ENCODE peak calls at places on chromosomes 13 and 19, in eight cellular contexts. One of them, this sample, is unnamed.

GRCh38 chr19:14031719-14032480 is at the start of gene IL27RA:
- DNase-seq in EH: peak
- DNase-seq in occipital lobe: peak
- DNase-seq in mesothelial cell of epicardium: peak
- DNase-seq in choroid plexus epithelial cell: peak
- DNase-seq in Calu3: peak
- DNase-seq in stimulated activated CD4-positive, alpha-beta T cell treated with anti-CD3 and anti-CD28 coated beads, Interleukin-2, amount 100 ng/mL, for 24 hours: peak
- DNase-seq in activated T-helper 1 cell treated with Interleukin-2 at 50 U/mL for 16 hours: peak
- DNase-seq in this sample: no peak

GRCh38 chr19:50205681-50206138 is 2.3 kb downstream of the MYH14 start:
- DNase-seq in EH: no peak
- DNase-seq in occipital lobe: no peak
- DNase-seq in mesothelial cell of epicardium: no peak
- DNase-seq in choroid plexus epithelial cell: no peak
- DNase-seq in Calu3: peak
- DNase-seq in stimulated activated CD4-positive, alpha-beta T cell treated with anti-CD3 and anti-CD28 coated beads, Interleukin-2, amount 100 ng/mL, for 24 hours: no peak
- DNase-seq in activated T-helper 1 cell treated with Interleukin-2 at 50 U/mL for 16 hours: no peak
- DNase-seq in this sample: peak

GRCh38 chr13:110364081-110364480 is 57.0 kb downstream of the COL4A2 start:
- DNase-seq in EH: no peak
- DNase-seq in occipital lobe: no peak
- DNase-seq in mesothelial cell of epicardium: no peak
- DNase-seq in choroid plexus epithelial cell: no peak
- DNase-seq in Calu3: no peak
- DNase-seq in stimulated activated CD4-positive, alpha-beta T cell treated with anti-CD3 and anti-CD28 coated beads, Interleukin-2, amount 100 ng/mL, for 24 hours: no peak
- DNase-seq in activated T-helper 1 cell treated with Interleukin-2 at 50 U/mL for 16 hours: no peak
- DNase-seq in this sample: no peak

GRCh38 chr13:111328803-111329410 is 8.5 kb downstream of the TEX29 start:
- DNase-seq in EH: no peak
- DNase-seq in occipital lobe: no peak
- DNase-seq in mesothelial cell of epicardium: no peak
- DNase-seq in choroid plexus epithelial cell: no peak
- DNase-seq in Calu3: no peak
- DNase-seq in stimulated activated CD4-positive, alpha-beta T cell treated with anti-CD3 and anti-CD28 coated beads, Interleukin-2, amount 100 ng/mL, for 24 hours: no peak
- DNase-seq in activated T-helper 1 cell treated with Interleukin-2 at 50 U/mL for 16 hours: no peak
- DNase-seq in this sample: no peak

GRCh38 chr13:39788097-39788496 is 132.6 kb downstream of the COG6 start:
- DNase-seq in EH: no peak
- DNase-seq in occipital lobe: no peak
- DNase-seq in mesothelial cell of epicardium: no peak
- DNase-seq in choroid plexus epithelial cell: no peak
- DNase-seq in Calu3: no peak
- DNase-seq in stimulated activated CD4-positive, alpha-beta T cell treated with anti-CD3 and anti-CD28 coated beads, Interleukin-2, amount 100 ng/mL, for 24 hours: no peak
- DNase-seq in activated T-helper 1 cell treated with Interleukin-2 at 50 U/mL for 16 hours: no peak
- DNase-seq in this sample: no peak

GRCh38 chr19:6059996-6060599 is 50.2 kb downstream of the RFX2 start:
- DNase-seq in EH: no peak
- DNase-seq in occipital lobe: no peak
- DNase-seq in mesothelial cell of epicardium: no peak
- DNase-seq in choroid plexus epithelial cell: no peak
- DNase-seq in Calu3: no peak
- DNase-seq in stimulated activated CD4-positive, alpha-beta T cell treated with anti-CD3 and anti-CD28 coated beads, Interleukin-2, amount 100 ng/mL, for 24 hours: no peak
- DNase-seq in activated T-helper 1 cell treated with Interleukin-2 at 50 U/mL for 16 hours: no peak
- DNase-seq in this sample: peak

GRCh38 chr19:9917322-9917721 is 19.0 kb downstream of the OLFM2 start:
- DNase-seq in EH: peak
- DNase-seq in occipital lobe: no peak
- DNase-seq in mesothelial cell of epicardium: no peak
- DNase-seq in choroid plexus epithelial cell: peak
- DNase-seq in Calu3: peak
- DNase-seq in stimulated activated CD4-positive, alpha-beta T cell treated with anti-CD3 and anti-CD28 coated beads, Interleukin-2, amount 100 ng/mL, for 24 hours: no peak
- DNase-seq in activated T-helper 1 cell treated with Interleukin-2 at 50 U/mL for 16 hours: no peak
- DNase-seq in this sample: no peak

GRCh38 chr19:2906631-2907195 is 6.0 kb downstream of the ZNF57 start:
- DNase-seq in EH: no peak
- DNase-seq in occipital lobe: no peak
- DNase-seq in mesothelial cell of epicardium: no peak
- DNase-seq in choroid plexus epithelial cell: no peak
- DNase-seq in Calu3: no peak
- DNase-seq in stimulated activated CD4-positive, alpha-beta T cell treated with anti-CD3 and anti-CD28 coated beads, Interleukin-2, amount 100 ng/mL, for 24 hours: no peak
- DNase-seq in activated T-helper 1 cell treated with Interleukin-2 at 50 U/mL for 16 hours: no peak
- DNase-seq in this sample: no peak

GRCh38 chr19:9934132-9934950 is 2.0 kb downstream of the OLFM2 start:
- DNase-seq in EH: peak
- DNase-seq in occipital lobe: peak
- DNase-seq in mesothelial cell of epicardium: peak
- DNase-seq in choroid plexus epithelial cell: peak
- DNase-seq in Calu3: peak
- DNase-seq in stimulated activated CD4-positive, alpha-beta T cell treated with anti-CD3 and anti-CD28 coated beads, Interleukin-2, amount 100 ng/mL, for 24 hours: peak
- DNase-seq in activated T-helper 1 cell treated with Interleukin-2 at 50 U/mL for 16 hours: peak
- DNase-seq in this sample: peak

GRCh38 chr13:33256148-33256547 is 29.4 kb downstream of the STARD13 start:
- DNase-seq in EH: no peak
- DNase-seq in occipital lobe: no peak
- DNase-seq in mesothelial cell of epicardium: no peak
- DNase-seq in choroid plexus epithelial cell: no peak
- DNase-seq in Calu3: no peak
- DNase-seq in stimulated activated CD4-positive, alpha-beta T cell treated with anti-CD3 and anti-CD28 coated beads, Interleukin-2, amount 100 ng/mL, for 24 hours: no peak
- DNase-seq in activated T-helper 1 cell treated with Interleukin-2 at 50 U/mL for 16 hours: no peak
- DNase-seq in this sample: no peak

GRCh38 chr13:46160474-46161066 is 21.4 kb downstream of the LCP1 start:
- DNase-seq in EH: peak
- DNase-seq in occipital lobe: no peak
- DNase-seq in mesothelial cell of epicardium: no peak
- DNase-seq in choroid plexus epithelial cell: peak
- DNase-seq in Calu3: peak
- DNase-seq in stimulated activated CD4-positive, alpha-beta T cell treated with anti-CD3 and anti-CD28 coated beads, Interleukin-2, amount 100 ng/mL, for 24 hours: no peak
- DNase-seq in activated T-helper 1 cell treated with Interleukin-2 at 50 U/mL for 16 hours: no peak
- DNase-seq in this sample: no peak

GRCh38 chr13:47794963-47795362 is 206.1 kb downstream of the SUCLA2 start:
- DNase-seq in EH: peak
- DNase-seq in occipital lobe: no peak
- DNase-seq in mesothelial cell of epicardium: no peak
- DNase-seq in choroid plexus epithelial cell: peak
- DNase-seq in Calu3: no peak
- DNase-seq in stimulated activated CD4-positive, alpha-beta T cell treated with anti-CD3 and anti-CD28 coated beads, Interleukin-2, amount 100 ng/mL, for 24 hours: no peak
- DNase-seq in activated T-helper 1 cell treated with Interleukin-2 at 50 U/mL for 16 hours: no peak
- DNase-seq in this sample: no peak

GRCh38 chr19:5228932-5229777 is 111.5 kb downstream of the PTPRS start:
- DNase-seq in EH: no peak
- DNase-seq in occipital lobe: peak
- DNase-seq in mesothelial cell of epicardium: no peak
- DNase-seq in choroid plexus epithelial cell: no peak
- DNase-seq in Calu3: no peak
- DNase-seq in stimulated activated CD4-positive, alpha-beta T cell treated with anti-CD3 and anti-CD28 coated beads, Interleukin-2, amount 100 ng/mL, for 24 hours: no peak
- DNase-seq in activated T-helper 1 cell treated with Interleukin-2 at 50 U/mL for 16 hours: no peak
- DNase-seq in this sample: no peak

GRCh38 chr19:3389876-3390361 is 23.5 kb downstream of the NFIC start:
- DNase-seq in EH: peak
- DNase-seq in occipital lobe: no peak
- DNase-seq in mesothelial cell of epicardium: no peak
- DNase-seq in choroid plexus epithelial cell: peak
- DNase-seq in Calu3: no peak
- DNase-seq in stimulated activated CD4-positive, alpha-beta T cell treated with anti-CD3 and anti-CD28 coated beads, Interleukin-2, amount 100 ng/mL, for 24 hours: no peak
- DNase-seq in activated T-helper 1 cell treated with Interleukin-2 at 50 U/mL for 16 hours: no peak
- DNase-seq in this sample: no peak

GRCh38 chr19:42344336-42344893 is 19.0 kb downstream of the MEGF8 start:
- DNase-seq in EH: no peak
- DNase-seq in occipital lobe: no peak
- DNase-seq in mesothelial cell of epicardium: no peak
- DNase-seq in choroid plexus epithelial cell: no peak
- DNase-seq in Calu3: no peak
- DNase-seq in stimulated activated CD4-positive, alpha-beta T cell treated with anti-CD3 and anti-CD28 coated beads, Interleukin-2, amount 100 ng/mL, for 24 hours: no peak
- DNase-seq in activated T-helper 1 cell treated with Interleukin-2 at 50 U/mL for 16 hours: no peak
- DNase-seq in this sample: no peak

GRCh38 chr13:30619731-30620130 is 2.0 kb downstream of the USPL1 start:
- DNase-seq in EH: no peak
- DNase-seq in occipital lobe: no peak
- DNase-seq in mesothelial cell of epicardium: no peak
- DNase-seq in choroid plexus epithelial cell: peak
- DNase-seq in Calu3: no peak
- DNase-seq in stimulated activated CD4-positive, alpha-beta T cell treated with anti-CD3 and anti-CD28 coated beads, Interleukin-2, amount 100 ng/mL, for 24 hours: no peak
- DNase-seq in activated T-helper 1 cell treated with Interleukin-2 at 50 U/mL for 16 hours: no peak
- DNase-seq in this sample: no peak

GRCh38 chr13:64127192-64127591 is 2711.5 kb upstream of the PCDH20 start:
- DNase-seq in EH: no peak
- DNase-seq in occipital lobe: no peak
- DNase-seq in mesothelial cell of epicardium: no peak
- DNase-seq in choroid plexus epithelial cell: no peak
- DNase-seq in Calu3: no peak
- DNase-seq in stimulated activated CD4-positive, alpha-beta T cell treated with anti-CD3 and anti-CD28 coated beads, Interleukin-2, amount 100 ng/mL, for 24 hours: no peak
- DNase-seq in activated T-helper 1 cell treated with Interleukin-2 at 50 U/mL for 16 hours: no peak
- DNase-seq in this sample: no peak

GRCh38 chr13:69101841-69102240 is 1005.8 kb upstream of the ATXN8OS start:
- DNase-seq in EH: no peak
- DNase-seq in occipital lobe: no peak
- DNase-seq in mesothelial cell of epicardium: no peak
- DNase-seq in choroid plexus epithelial cell: no peak
- DNase-seq in Calu3: no peak
- DNase-seq in stimulated activated CD4-positive, alpha-beta T cell treated with anti-CD3 and anti-CD28 coated beads, Interleukin-2, amount 100 ng/mL, for 24 hours: no peak
- DNase-seq in activated T-helper 1 cell treated with Interleukin-2 at 50 U/mL for 16 hours: no peak
- DNase-seq in this sample: no peak